ENCODE peak calls at places on chromosomes 6 and 20, in five cellular contexts. W is K562, E is body of pancreas, J is A549, V is heart left ventricle. R is an unnamed sample.

GRCh38 chr20:54550776-54551396 is 75.5 kb downstream of the DOK5 start:
- DNase-seq in W (no peak), E (no peak), J (no peak), V (no peak), R (no peak)

GRCh38 chr6:117157448-117157847 is 107.9 kb upstream of the VGLL2 start:
- DNase-seq in W (no peak), E (no peak), J (no peak), V (no peak), R (no peak)

GRCh38 chr6:163416640-163417253 is 2.2 kb downstream of the QKI start:
- DNase-seq in W (peak), E (peak), J (peak), V (peak), R (peak)

GRCh38 chr20:25541676-25542075 is 43.7 kb downstream of the NINL start:
- DNase-seq in W (no peak), E (no peak), J (no peak), V (no peak), R (no peak)

GRCh38 chr20:5766085-5766764 is 16.0 kb downstream of the SHLD1 start:
- DNase-seq in W (no peak), E (peak), J (no peak), V (peak), R (peak)

GRCh38 chr20:1469925-1470571 is 3.4 kb upstream of the NSFL1C start:
- DNase-seq in W (peak), E (peak), J (peak), V (peak), R (peak)

GRCh38 chr6:76992553-76992952 is 470.7 kb downstream of the HTR1B start:
- DNase-seq in W (no peak), E (no peak), J (no peak), V (no peak), R (no peak)

GRCh38 chr6:95690328-95690727 is 113.0 kb downstream of the MANEA start:
- DNase-seq in W (no peak), E (no peak), J (no peak), V (no peak), R (no peak)

GRCh38 chr6:38871745-38872568 is 156.8 kb downstream of the DNAH8 start:
- DNase-seq in W (peak), E (peak), J (peak), V (peak), R (peak)

GRCh38 chr6:154403803-154404202 is 47.2 kb upstream of the IPCEF1 start:
- DNase-seq in W (no peak), E (peak), J (no peak), V (peak), R (peak)

GRCh38 chr20:15799871-15800270 is 773.4 kb downstream of the KIF16B start:
- DNase-seq in W (no peak), E (no peak), J (no peak), V (no peak), R (no peak)

GRCh38 chr20:57246008-57246407 is 20.4 kb downstream of the BMP7 start:
- DNase-seq in W (no peak), E (no peak), J (no peak), V (no peak), R (no peak)

GRCh38 chr6:149311293-149311692 is 6.2 kb upstream of the TAB2 start:
- DNase-seq in W (no peak), E (no peak), J (no peak), V (no peak), R (no peak)

GRCh38 chr6:108020438-108021116 is 54.0 kb downstream of the OSTM1 start:
- DNase-seq in W (no peak), E (no peak), J (no peak), V (no peak), R (no peak)

GRCh38 chr6:12009180-12009748 is 2.8 kb upstream of the HIVEP1 start:
- DNase-seq in W (no peak), E (no peak), J (no peak), V (no peak), R (no peak)

GRCh38 chr6:12007915-12008286 is 4.2 kb upstream of the HIVEP1 start:
- DNase-seq in W (no peak), E (no peak), J (no peak), V (no peak), R (no peak)

GRCh38 chr6:12009904-12010634 is 2.0 kb upstream of the HIVEP1 start:
- DNase-seq in W (no peak), E (no peak), J (no peak), V (no peak), R (no peak)

GRCh38 chr6:12010635-12011275 is 1.4 kb upstream of the HIVEP1 start:
- DNase-seq in W (peak), E (peak), J (peak), V (peak), R (peak)

GRCh38 chr6:12008366-12009179 is 3.5 kb upstream of the HIVEP1 start:
- DNase-seq in W (peak), E (peak), J (peak), V (peak), R (peak)
- H3K27ac ChIP-seq in W (peak), E (peak), J (peak), V (peak), R (peak)

GRCh38 chr6:143450453-143451362 is at the start of the genes ADAT2 and PEX3:
- DNase-seq in W (peak), E (peak), J (peak), V (peak), R (peak)
- TF ChIP-seq POLR2A in W (peak), E (peak), J (peak), V (no peak), R (peak)

GRCh38 chr6:24888967-24889366 is 46.8 kb downstream of the RIPOR2 start:
- DNase-seq in W (no peak), E (no peak), J (no peak), V (no peak), R (no peak)
- H3K27ac ChIP-seq in W (no peak), E (no peak), J (no peak), V (no peak), R (no peak)

GRCh38 chr6:27016689-27017088 is 230.8 kb upstream of the PRSS16 start:
- DNase-seq in W (no peak), E (no peak), J (no peak), V (no peak), R (no peak)

GRCh38 chr6:27025351-27025750 is 222.2 kb upstream of the PRSS16 start:
- DNase-seq in W (no peak), E (no peak), J (no peak), V (no peak), R (no peak)

GRCh38 chr6:27023664-27024063 is 223.8 kb upstream of the PRSS16 start:
- DNase-seq in W (no peak), E (no peak), J (no peak), V (no peak), R (no peak)

GRCh38 chr6:27020553-27020880 is 227.0 kb upstream of the PRSS16 start:
- DNase-seq in W (no peak), E (no peak), J (no peak), V (no peak), R (no peak)

DNA sequence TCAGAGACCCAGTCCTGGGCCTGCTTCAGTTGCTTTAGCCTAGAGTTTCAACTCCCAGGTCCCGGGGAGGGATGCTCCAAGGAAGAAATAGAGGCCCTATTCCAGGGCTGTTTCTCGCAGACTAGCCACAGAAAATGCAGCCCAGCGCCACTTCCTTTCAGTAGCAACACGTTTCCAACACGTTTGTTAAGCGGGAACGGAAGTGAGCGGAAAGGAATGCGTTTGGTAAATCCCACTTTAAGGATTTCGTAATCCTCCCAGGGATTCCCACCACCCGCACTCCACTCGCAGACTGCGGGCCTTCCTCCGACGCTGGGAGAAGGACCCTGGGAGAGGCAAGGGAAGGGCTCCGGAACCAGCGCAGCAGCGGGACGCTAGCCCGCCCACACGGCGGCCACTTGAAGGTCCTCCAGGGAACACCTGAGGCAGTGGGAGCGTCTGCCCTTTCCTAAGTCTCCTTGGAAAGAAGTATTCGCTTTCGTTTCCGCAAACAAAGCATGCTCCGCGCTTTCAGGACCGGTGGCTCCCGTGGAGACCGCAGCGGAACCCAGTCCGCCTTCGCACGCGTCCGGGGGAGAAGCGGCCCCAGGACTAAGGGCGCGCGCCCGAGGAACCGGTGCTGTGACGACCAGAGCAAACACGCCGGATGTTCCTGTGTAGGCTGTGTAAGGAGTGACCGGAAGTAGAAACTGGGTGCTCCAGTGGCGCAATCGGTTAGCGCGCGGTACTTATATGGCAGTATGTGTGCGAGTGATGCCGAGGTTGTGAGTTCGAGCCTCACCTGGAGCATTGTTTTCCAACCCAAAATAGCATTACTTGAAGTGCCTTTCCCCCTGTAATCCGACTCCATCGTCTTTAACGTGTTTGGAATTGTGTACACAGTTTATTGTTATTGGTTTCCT is 227.6 kb upstream of the PRSS16 start:
- DNase-seq in W (peak), E (peak), J (peak), V (peak), R (peak)
- TF ChIP-seq POLR2A in W (peak), E (peak), J (peak), V (no peak), R (peak)

DNA sequence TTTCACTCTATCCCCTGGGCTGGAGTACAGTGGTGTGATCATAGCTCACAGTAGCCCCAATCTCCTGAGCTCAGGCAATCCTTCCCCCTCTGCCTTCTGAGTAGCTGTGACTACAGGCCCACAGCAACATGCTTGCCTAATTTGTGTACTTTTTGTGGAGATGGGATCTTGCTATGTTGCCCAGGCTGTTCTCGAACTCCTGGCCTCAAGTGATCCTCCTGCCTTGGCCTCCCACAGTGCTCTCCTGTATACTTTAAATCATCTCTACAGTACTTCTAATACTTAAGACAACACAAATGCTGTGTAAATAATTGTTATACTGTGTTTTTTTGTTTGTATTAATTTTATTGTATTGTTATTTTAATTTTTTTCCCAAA is 39.7 kb upstream of the FAM50B start:
- DNase-seq in W (no peak), E (no peak), J (no peak), V (no peak), R (no peak)
- H3K27ac ChIP-seq in W (no peak), E (no peak), J (peak), V (peak), R (no peak)

GRCh38 chr6:144152334-144152900 is 2.1 kb downstream of the STX11 start:
- DNase-seq in W (no peak), E (no peak), J (no peak), V (no peak), R (no peak)

GRCh38 chr6:144150673-144151009 is 324 bp downstream of the STX11 start:
- DNase-seq in W (peak), E (no peak), J (peak), V (peak), R (no peak)

GRCh38 chr6:144149894-144150672 is at the start of gene STX11:
- DNase-seq in W (peak), E (peak), J (peak), V (peak), R (peak)

GRCh38 chr6:144149558-144149893 is 791 bp upstream of the STX11 start:
- DNase-seq in W (no peak), E (no peak), J (no peak), V (no peak), R (no peak)

DNA sequence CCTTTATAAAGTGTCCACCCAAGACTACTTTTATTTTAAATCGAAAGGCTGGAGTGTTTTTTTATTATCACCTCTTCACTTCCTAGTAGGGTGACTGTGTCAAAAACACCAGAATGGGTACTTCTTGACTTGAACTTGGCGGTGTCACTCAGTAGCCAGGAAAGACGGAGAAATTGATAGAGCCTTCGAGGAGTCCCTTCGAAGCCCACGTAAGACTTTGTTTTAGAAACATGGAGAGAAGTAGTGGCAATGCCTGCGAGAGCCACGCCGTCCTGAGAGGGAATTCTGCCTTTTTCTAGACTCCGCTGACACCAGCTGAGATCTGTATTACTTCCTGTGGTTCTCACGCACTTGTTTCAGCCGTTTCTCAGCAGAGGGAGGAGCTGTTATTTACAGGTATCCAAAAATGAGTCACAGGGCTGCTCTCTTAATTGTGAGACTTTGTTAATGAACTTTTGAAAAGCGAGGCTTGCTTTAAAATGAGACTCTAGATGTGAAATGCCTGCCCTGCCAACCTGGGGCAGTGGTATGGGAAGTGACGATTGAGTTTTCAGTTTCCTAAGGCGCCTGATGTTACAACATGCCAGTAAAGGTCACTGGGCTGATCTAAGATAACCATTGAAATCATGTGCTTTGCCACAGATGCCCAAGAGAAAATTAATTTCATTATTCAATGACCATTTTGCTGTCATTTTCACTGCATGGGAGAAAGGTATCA is 852 bp downstream of the STX11 start:
- DNase-seq in W (peak), E (peak), J (peak), V (no peak), R (no peak)
- TF ChIP-seq POLR2A in W (no peak), E (peak), J (no peak), V (no peak), R (no peak)

GRCh38 chr6:7088076-7088742 is 19.6 kb upstream of the RREB1 start:
- DNase-seq in W (no peak), E (no peak), J (no peak), V (no peak), R (no peak)
- H3K27ac ChIP-seq in W (no peak), E (no peak), J (no peak), V (no peak), R (no peak)

GRCh38 chr6:34391023-34391485 is 1.4 kb downstream of the NUDT3 start:
- DNase-seq in W (peak), E (peak), J (peak), V (peak), R (peak)
- TF ChIP-seq POLR2A in W (no peak), E (no peak), J (no peak), V (no peak), R (no peak)

DNA sequence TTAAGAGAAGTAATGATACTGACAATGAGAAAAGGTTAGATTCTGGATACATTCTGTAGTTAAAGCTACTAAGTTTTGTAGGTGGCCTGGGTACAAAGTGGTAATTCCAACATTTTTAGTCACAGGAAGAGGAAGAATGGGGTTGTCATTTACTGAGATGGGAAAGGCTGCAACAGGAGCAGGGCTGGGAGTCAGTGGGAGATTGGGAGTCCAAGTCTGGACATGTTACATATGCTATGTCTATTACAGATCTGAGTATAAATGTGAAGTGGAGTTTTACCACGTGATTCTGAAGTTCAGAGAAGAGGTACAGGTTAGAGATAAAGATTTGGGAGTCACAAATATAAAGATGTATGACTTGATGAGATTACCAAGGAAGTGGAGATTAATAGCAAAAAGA is 116.2 kb downstream of the RWDD2A start:
- DNase-seq in W (no peak), E (no peak), J (no peak), V (no peak), R (no peak)
- H3K27ac ChIP-seq in W (no peak), E (no peak), J (no peak), V (no peak), R (no peak)

GRCh38 chr20:44725852-44726251 is 10.7 kb downstream of the CCN5 start:
- DNase-seq in W (no peak), E (no peak), J (no peak), V (no peak), R (no peak)

GRCh38 chr20:44730441-44730840 is 15.2 kb upstream of the KCNK15 start:
- DNase-seq in W (no peak), E (no peak), J (peak), V (no peak), R (peak)

GRCh38 chr20:44731657-44732056 is 14.0 kb upstream of the KCNK15 start:
- DNase-seq in W (no peak), E (no peak), J (no peak), V (no peak), R (no peak)

GRCh38 chr20:44727039-44727438 is 11.9 kb downstream of the CCN5 start:
- DNase-seq in W (no peak), E (no peak), J (no peak), V (no peak), R (no peak)

GRCh38 chr20:44728835-44729342 is 13.7 kb downstream of the CCN5 start:
- DNase-seq in W (no peak), E (peak), J (peak), V (peak), R (peak)
- TF ChIP-seq POLR2A in W (no peak), E (no peak), J (peak), V (no peak), R (no peak)

R was measured in prostate gland.